ENCODE peak calls at places on chromosome 14, in five cellular contexts. H, X, U, P and T are unnamed samples.

GRCh38 chr14:50040401-50040775 is 76.0 kb downstream of the VCPKMT start:
- DNase-seq in H (peak; percentile 71), X (no peak), U (no peak), P (peak; percentile 79), T (peak; percentile 66)

GRCh38 chr14:25574949-25575348 is 525.0 kb upstream of the STXBP6 start:
- DNase-seq in H (no peak), X (no peak), U (no peak), P (no peak), T (no peak)

GRCh38 chr14:105178069-105178867 is 2.8 kb downstream of the NUDT14 start:
- DNase-seq in H (no peak), X (no peak), U (no peak), P (no peak), T (no peak)

GRCh38 chr14:90541076-90541634 is 144.3 kb downstream of the CALM1 start:
- DNase-seq in H (no peak), X (no peak), U (no peak), P (no peak), T (no peak)

GRCh38 chr14:75896341-75896740 is 85.5 kb downstream of the TGFB3 start:
- DNase-seq in H (no peak), X (no peak), U (no peak), P (no peak), T (no peak)

GRCh38 chr14:63563370-63564026 is 20.3 kb upstream of the PPP2R5E start:
- DNase-seq in H (peak; percentile 22), X (no peak), U (peak; percentile 60), P (peak; percentile 58), T (no peak)

GRCh38 chr14:77026930-77027537 is 1.5 kb downstream of the IRF2BPL start:
- DNase-seq in H (peak; percentile 74), X (peak; percentile 55), U (peak; percentile 65), P (peak; percentile 80), T (peak; percentile 46)

GRCh38 chr14:50616275-50616674 is 51.8 kb downstream of the SAV1 start:
- DNase-seq in H (no peak), X (no peak), U (no peak), P (no peak), T (no peak)

GRCh38 chr14:60064491-60065072 is 27.1 kb upstream of the PCNX4 start:
- DNase-seq in H (peak; percentile 19), X (peak; percentile 37), U (no peak), P (peak; percentile 57), T (no peak)

GRCh38 chr14:91883770-91884169 is 16.4 kb upstream of the TC2N start:
- DNase-seq in H (no peak), X (no peak), U (no peak), P (peak; percentile 15), T (no peak)

GRCh38 chr14:24734917-24735500 is 101.0 kb upstream of the GZMB start:
- DNase-seq in H (peak; percentile 87), X (peak; percentile 88), U (peak; percentile 8), P (peak; percentile 80), T (peak; percentile 24)

GRCh38 chr14:47044841-47045240 is 393.3 kb upstream of the RPL10L start:
- DNase-seq in H (peak; percentile 35), X (peak; percentile 83), U (no peak), P (no peak), T (no peak)

GRCh38 chr14:82113710-82114109 is 580.1 kb upstream of the SEL1L start:
- DNase-seq in H (no peak), X (no peak), U (no peak), P (no peak), T (no peak)

GRCh38 chr14:58884442-58884841 is 246.7 kb downstream of the DACT1 start:
- DNase-seq in H (no peak), X (peak; percentile 45), U (no peak), P (no peak), T (no peak)

GRCh38 chr14:93002851-93003298 is 79.9 kb downstream of the CHGA start:
- DNase-seq in H (no peak), X (no peak), U (no peak), P (no peak), T (peak; percentile 11)

GRCh38 chr14:33592298-33592697 is 358.6 kb downstream of the EGLN3 start:
- DNase-seq in H (no peak), X (no peak), U (no peak), P (peak; percentile 71), T (no peak)

GRCh38 chr14:105491366-105492006 is 440 bp downstream of the TEDC1 start:
- DNase-seq in H (peak; percentile 65), X (peak; percentile 68), U (peak; percentile 74), P (peak; percentile 85), T (peak; percentile 87)

GRCh38 chr14:40123816-40124215 is 691.6 kb upstream of the FBXO33 start:
- DNase-seq in H (no peak), X (no peak), U (no peak), P (no peak), T (no peak)

GRCh38 chr14:22926316-22926715 is 2.9 kb downstream of the PRMT5 start:
- DNase-seq in H (peak; percentile 28), X (no peak), U (peak; percentile 44), P (peak; percentile 64), T (no peak)

GRCh38 chr14:93811020-93811419 is 22.7 kb upstream of the PRIMA1 start:
- DNase-seq in H (no peak), X (no peak), U (no peak), P (no peak), T (no peak)

GRCh38 chr14:74979442-74980397 is 23.0 kb upstream of the EIF2B2 start:
- DNase-seq in H (peak; percentile 63), X (peak; percentile 71), U (peak; percentile 82), P (peak; percentile 45), T (no peak)

GRCh38 chr14:49579841-49580240 is 6.3 kb downstream of the RPS29 start:
- DNase-seq in H (no peak), X (no peak), U (no peak), P (no peak), T (no peak)

GRCh38 chr14:51581017-51581881 is 70.5 kb upstream of the FRMD6 start:
- DNase-seq in H (peak; percentile 33), X (no peak), U (no peak), P (peak; percentile 90), T (no peak)

GRCh38 chr14:93051600-93052546 is 63.9 kb downstream of the ITPK1 start:
- DNase-seq in H (no peak), X (peak; percentile 86), U (no peak), P (no peak), T (no peak)

GRCh38 chr14:67425603-67426002 is 13.6 kb upstream of the PLEK2 start:
- DNase-seq in H (no peak), X (no peak), U (no peak), P (no peak), T (no peak)

GRCh38 chr14:102055181-102055901 is 31.5 kb downstream of the HSP90AA1 start:
- DNase-seq in H (peak; percentile 43), X (peak; percentile 71), U (peak; percentile 92), P (peak; percentile 80), T (no peak)

GRCh38 chr14:91394105-91395081 is 23.2 kb downstream of the CCDC88C start:
- DNase-seq in H (no peak), X (no peak), U (no peak), P (no peak), T (no peak)

GRCh38 chr14:45051180-45051579 is 32.7 kb upstream of the PRPF39 start:
- DNase-seq in H (no peak), X (no peak), U (no peak), P (peak; percentile 3), T (no peak)

GRCh38 chr14:94392510-94392935 is 4.1 kb upstream of the SERPINA1 start:
- DNase-seq in H (peak; percentile 23), X (no peak), U (no peak), P (peak; percentile 63), T (peak; percentile 58)

GRCh38 chr14:64693766-64694165 is 10.5 kb upstream of the PLEKHG3 start:
- DNase-seq in H (no peak), X (no peak), U (no peak), P (no peak), T (no peak)
- TF ChIP-seq EZH2 in H (no peak), X (no peak), U (no peak), P (no peak), T (no peak)

GRCh38 chr14:100567009-100567876 is 20.0 kb downstream of the BEGAIN start:
- DNase-seq in H (no peak), X (peak; percentile 65), U (no peak), P (no peak), T (peak; percentile 32)
- TF ChIP-seq EZH2 in H (no peak), X (peak; percentile 27), U (no peak), P (no peak), T (peak; percentile 37)

GRCh38 chr14:37587881-37588666 is 7.0 kb downstream of the FOXA1 start:
- DNase-seq in H (peak; percentile 53), X (peak; percentile 80), U (no peak), P (peak; percentile 26), T (no peak)
- TF ChIP-seq EZH2 in H (peak; percentile 88), X (peak; percentile 59), U (no peak), P (no peak), T (no peak)

GRCh38 chr14:85531141-85531593 is 1.2 kb downstream of the FLRT2 start:
- DNase-seq in H (peak; percentile 71), X (peak; percentile 81), U (no peak), P (peak; percentile 86), T (no peak)
- TF ChIP-seq EZH2 in H (peak; percentile 27), X (no peak), U (no peak), P (no peak), T (no peak)

DNA sequence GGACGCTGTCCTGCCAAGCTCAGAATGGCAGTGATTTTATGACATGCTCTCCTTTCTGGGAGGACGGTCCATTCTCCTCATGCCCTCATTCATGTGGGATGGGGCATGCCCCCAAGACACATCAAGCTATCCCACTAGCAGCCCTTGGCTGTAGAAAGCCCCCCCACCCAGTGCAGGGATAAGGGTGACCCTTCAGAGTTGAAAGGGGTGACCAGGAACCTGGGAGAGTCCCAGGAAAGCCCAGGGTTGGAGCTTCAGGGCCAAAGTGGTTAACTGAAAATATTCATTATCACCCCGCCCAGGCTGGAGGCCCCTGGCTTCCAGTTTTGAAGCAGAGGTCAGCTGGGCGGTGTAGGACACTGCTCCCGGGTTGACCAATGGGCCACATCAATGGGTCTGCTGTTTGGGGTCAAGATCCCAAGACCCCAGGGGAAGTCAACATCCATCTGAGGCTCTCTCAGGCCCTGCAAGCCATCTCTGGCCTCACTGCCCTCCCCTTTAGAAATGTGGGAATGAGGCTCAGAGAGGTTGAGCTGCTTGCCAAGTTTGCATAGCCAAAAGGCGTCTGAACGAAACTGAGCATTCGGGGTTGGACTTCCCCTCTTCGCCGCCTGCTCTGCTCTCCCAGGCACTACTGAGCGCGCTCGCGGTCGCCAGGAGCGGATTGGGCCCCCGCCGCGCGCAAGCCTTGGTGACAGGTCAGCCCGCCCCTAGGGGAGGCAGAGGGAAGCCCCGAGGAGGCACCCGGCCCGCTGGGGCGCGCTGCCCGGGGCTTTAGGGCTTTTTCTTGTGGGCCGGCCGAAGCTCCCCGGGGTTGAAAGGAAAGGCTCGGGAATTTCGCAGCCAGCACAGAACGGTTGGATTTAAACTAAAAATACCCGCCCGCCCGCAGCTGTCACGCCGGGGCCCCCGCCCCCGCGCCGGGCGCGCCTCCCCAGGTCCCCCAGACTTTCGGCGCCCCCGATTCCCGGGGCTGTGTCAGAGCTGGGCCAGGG is 630 bp downstream of the SYNE3 start:
- DNase-seq in H (peak; percentile 81), X (peak; percentile 78), U (no peak), P (peak; percentile 73), T (peak; percentile 67)
- TF ChIP-seq EZH2 in H (peak; percentile 6), X (no peak), U (no peak), P (no peak), T (no peak)

GRCh38 chr14:36522972-36523685 is 3.1 kb upstream of the NKX2-1 start:
- DNase-seq in H (no peak), X (peak; percentile 40), U (no peak), P (no peak), T (no peak)
- TF ChIP-seq EZH2 in H (no peak), X (peak; percentile 87), U (no peak), P (no peak), T (no peak)